ENCODE peak calls at places on chromosome 12, in five cellular contexts. P is HepG2, Q is Panc1, J is endothelial cell of umbilical vein, V is stomach. B is an unnamed sample.
A peak's percentile ranks its signal among the peaks of the same experiment; 100 is the strongest.

GRCh38 chr12:128779901-128780300 is 43.9 kb downstream of the SLC15A4 start:
- DNase-seq in P (no peak), Q (no peak), J (no peak), V (no peak), B (no peak)

GRCh38 chr12:72025524-72025923 is 86.9 kb downstream of the TPH2 start:
- DNase-seq in P (no peak), Q (no peak), J (no peak), V (no peak), B (no peak)

GRCh38 chr12:22687677-22688076 is 62.7 kb downstream of the ETNK1 start:
- DNase-seq in P (no peak), Q (no peak), J (peak; percentile 90), V (no peak), B (no peak)

GRCh38 chr12:114885501-114885900 is 201.5 kb upstream of the TBX3 start:
- DNase-seq in P (no peak), Q (no peak), J (no peak), V (no peak), B (no peak)

GRCh38 chr12:92503977-92504966 is 198.5 kb upstream of the PLEKHG7 start:
- DNase-seq in P (peak; percentile 45), Q (no peak), J (no peak), V (peak; percentile 69), B (no peak)

GRCh38 chr12:126338031-126338441 is 1272.8 kb downstream of the AACS start:
- DNase-seq in P (no peak), Q (no peak), J (no peak), V (no peak), B (no peak)

GRCh38 chr12:46942579-46942978 is 116.8 kb upstream of the SLC38A4 start:
- DNase-seq in P (no peak), Q (peak; percentile 73), J (peak; percentile 32), V (no peak), B (no peak)

GRCh38 chr12:27469161-27469560 is 22.6 kb downstream of the SMCO2 start:
- DNase-seq in P (no peak), Q (no peak), J (no peak), V (no peak), B (no peak)

GRCh38 chr12:817941-818600 is 65.7 kb downstream of the WNK1 start:
- DNase-seq in P (no peak), Q (no peak), J (no peak), V (no peak), B (no peak)

GRCh38 chr12:62912644-62913043 is 22.3 kb downstream of the PPM1H start:
- DNase-seq in P (no peak), Q (no peak), J (no peak), V (no peak), B (peak; percentile 34)

GRCh38 chr12:104833756-104834155 is 124.3 kb downstream of the SLC41A2 start:
- DNase-seq in P (no peak), Q (no peak), J (no peak), V (no peak), B (no peak)

GRCh38 chr12:122785503-122785902 is 11.1 kb downstream of the CCDC62 start:
- DNase-seq in P (no peak), Q (no peak), J (no peak), V (no peak), B (no peak)
- H3K27ac ChIP-seq in P (no peak overlapping the region), Q (no peak overlapping the region), J (no peak overlapping the region), V (no peak overlapping the region), B (no peak overlapping the region)

GRCh38 chr12:2267624-2268477 is 215.1 kb downstream of the CACNA1C start:
- DNase-seq in P (no peak), Q (no peak), J (no peak), V (no peak), B (no peak)
- TF ChIP-seq POLR2AphosphoS5 in P (no peak), Q (no peak), J (no peak), V (no peak), B (no peak)

DNA sequence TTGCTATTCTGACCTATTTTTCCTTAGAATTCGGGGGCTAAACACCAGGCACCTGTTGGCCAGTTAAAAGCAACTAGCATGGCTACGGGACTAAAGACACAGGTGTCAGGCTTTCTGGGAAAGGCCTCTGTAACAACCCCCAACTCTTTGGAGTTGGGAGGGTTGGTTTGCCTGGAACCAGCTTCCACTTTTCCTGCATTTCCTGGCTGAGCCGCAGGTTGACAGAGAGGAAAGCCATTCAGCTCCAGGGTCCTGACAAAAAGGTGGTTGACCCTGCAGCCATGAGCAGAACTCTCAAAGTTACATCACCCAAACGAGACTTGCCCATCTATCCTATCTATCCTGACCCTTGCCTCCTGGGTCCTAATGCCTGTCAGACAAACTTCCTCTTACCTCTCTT is 375.4 kb upstream of the SFSWAP start:
- DNase-seq in P (no peak), Q (no peak), J (no peak), V (no peak), B (no peak)
- H3K27ac ChIP-seq in P (no peak overlapping the region), Q (no peak overlapping the region), J (no peak overlapping the region), V (no peak overlapping the region), B (no peak overlapping the region)

DNA sequence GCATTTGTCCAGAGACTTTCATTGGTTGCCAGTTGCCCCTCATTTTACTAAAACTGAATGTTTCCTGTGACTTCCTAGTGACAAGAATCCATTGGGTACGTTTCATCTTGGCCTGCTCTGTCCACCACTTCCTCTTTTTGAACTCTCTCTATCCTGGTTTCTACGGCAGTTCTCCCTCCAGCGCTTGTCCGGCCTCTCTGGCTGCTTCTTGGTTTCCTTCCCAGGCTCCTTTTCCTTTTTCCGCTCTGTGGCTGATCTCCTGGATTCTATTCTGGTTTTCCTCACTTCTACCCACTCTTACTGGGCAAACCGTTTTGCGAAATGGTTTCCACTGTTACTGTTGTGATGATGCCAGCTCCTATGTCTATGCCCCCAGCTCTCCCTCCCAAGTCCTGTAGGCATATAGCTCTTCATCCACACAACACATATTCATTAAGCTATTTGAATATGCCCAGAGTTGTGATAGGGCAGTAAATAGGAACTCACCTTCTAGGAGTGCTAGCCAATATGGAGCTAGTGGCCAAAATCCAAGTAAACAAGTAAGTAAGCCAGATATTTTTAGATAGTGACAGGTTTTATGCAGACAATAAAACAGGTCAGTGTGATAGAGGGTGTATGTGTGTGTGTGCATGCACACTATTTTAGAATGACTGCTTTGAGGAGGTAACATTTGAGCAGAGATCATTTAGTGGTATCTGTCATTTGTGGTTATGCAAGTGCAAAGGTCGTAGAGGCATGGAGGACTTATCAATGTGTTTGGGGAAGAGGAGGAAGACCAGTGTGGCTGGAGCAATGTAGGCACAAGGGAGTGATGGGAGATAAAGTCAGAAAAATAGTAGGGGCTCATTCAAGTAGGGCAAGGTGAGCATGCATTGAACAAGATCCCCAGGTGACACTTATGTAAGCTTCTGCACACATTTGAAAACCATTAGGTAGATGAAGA is 27.9 kb upstream of the CTDSP2 start:
- DNase-seq in P (no peak), Q (no peak), J (no peak), V (no peak), B (no peak)
- TF ChIP-seq POLR2AphosphoS5 in P (no peak), Q (no peak), J (no peak), V (no peak), B (no peak)

GRCh38 chr12:16347391-16348298 is at the start of gene MGST1:
- DNase-seq in P (peak; percentile 77), Q (no peak), J (peak; percentile 67), V (peak; percentile 79), B (peak; percentile 60)

GRCh38 chr12:16348435-16349131 is 1.1 kb downstream of the MGST1 start:
- DNase-seq in P (no peak), Q (no peak), J (peak; percentile 21), V (no peak), B (no peak)

GRCh38 chr12:16349132-16349463 is 1.7 kb downstream of the MGST1 start:
- DNase-seq in P (peak; percentile 81), Q (no peak), J (peak; percentile 36), V (peak; percentile 73), B (peak; percentile 33)

GRCh38 chr12:16350682-16351081 is 3.2 kb downstream of the MGST1 start:
- DNase-seq in P (peak; percentile 28), Q (no peak), J (no peak), V (no peak), B (peak; percentile 49)

GRCh38 chr12:16352481-16352880 is 5.0 kb downstream of the MGST1 start:
- DNase-seq in P (no peak), Q (no peak), J (no peak), V (no peak), B (no peak)
- H3K27ac ChIP-seq in P (no peak overlapping the region), Q (no peak overlapping the region), J (no peak overlapping the region), V (no peak overlapping the region), B (no peak overlapping the region)

DNA sequence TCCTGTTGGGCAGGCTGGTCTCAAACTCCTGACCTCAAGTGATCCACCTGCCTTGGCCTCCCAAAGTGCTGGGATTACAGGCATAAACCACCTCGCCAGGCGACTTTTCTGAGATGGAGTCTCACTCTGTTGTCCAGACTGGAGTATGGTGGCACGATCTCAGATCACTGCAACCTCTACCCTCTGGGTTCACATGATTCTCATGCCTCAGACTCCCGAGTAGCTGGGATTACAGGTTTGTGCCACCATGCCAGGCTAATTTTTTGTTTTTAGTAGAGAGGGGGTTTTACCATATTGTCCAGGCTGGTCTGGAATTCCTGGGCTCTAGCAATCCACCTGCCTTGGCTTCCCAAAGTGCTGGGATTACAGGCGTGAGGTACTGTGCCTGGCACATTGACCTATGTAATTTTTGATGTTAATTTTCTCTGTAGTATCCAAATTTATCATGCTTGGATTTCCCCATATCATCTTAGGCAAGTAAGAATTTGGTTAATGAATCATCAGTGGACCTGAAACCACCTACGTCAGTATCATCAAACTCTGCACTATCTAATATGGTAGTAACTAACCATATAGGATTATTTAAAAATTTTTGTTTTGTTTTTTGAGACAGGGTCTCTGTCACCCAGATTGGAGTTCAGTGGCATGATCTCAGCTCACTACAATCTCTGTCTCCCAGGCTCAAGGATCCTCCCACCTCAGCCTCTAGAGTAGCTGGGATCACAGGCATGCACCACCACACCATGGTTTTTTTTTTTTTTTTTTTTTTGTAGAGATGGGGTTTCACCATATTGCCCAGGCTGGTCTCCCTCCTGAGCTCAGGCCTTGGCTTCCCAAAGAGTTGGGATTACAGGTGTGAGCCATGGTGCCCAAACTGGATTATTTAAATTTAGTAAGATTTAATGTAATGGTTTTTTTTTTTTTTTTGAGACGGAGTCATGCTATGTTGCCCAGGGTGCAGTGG is 11.9 kb upstream of the ATP5F1B start:
- DNase-seq in P (no peak), Q (no peak), J (no peak), V (no peak), B (no peak)
- TF ChIP-seq POLR2AphosphoS5 in P (no peak), Q (no peak), J (no peak), V (no peak), B (no peak)

GRCh38 chr12:24212496-24212895 is 263.0 kb upstream of the SOX5 start:
- DNase-seq in P (no peak), Q (no peak), J (no peak), V (no peak), B (no peak)
- H3K27ac ChIP-seq in P (no peak overlapping the region), Q (no peak overlapping the region), J (no peak overlapping the region), V (no peak overlapping the region), B (no peak overlapping the region)

GRCh38 chr12:1834186-1834925 is 14.0 kb downstream of the LRTM2 start:
- DNase-seq in P (no peak), Q (no peak), J (no peak), V (no peak), B (no peak)
- TF ChIP-seq POLR2AphosphoS5 in P (no peak), Q (no peak), J (no peak), V (no peak), B (no peak)

DNA sequence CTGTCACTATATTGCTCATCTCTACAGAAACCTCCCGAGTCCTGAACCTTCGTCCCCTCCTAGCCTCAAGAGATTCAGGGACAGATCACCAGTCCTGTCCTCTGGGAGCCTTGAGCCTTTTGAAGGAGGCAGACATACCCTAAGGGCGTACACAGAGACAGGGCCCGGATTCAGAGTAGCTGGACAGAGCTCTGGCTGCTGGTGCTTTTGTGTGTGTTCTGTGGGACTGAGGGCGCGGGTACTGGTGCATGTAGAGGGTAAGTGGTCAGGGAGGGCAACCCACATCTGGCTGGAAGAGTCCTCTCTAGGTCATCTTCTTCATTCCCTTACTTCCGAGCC is 16.6 kb downstream of the PPP1R1A start:
- DNase-seq in P (no peak), Q (no peak), J (no peak), V (no peak), B (no peak)
- H3K27ac ChIP-seq in P (no peak overlapping the region), Q (no peak overlapping the region), J (no peak overlapping the region), V (no peak overlapping the region), B (no peak overlapping the region)